ENCODE peak calls at places on chromosomes 5 and 9, in four cellular contexts. One of them, this sample, is unnamed.

GRCh38 chr9:3662671-3663070 is 136.9 kb upstream of the RFX3 start:
- DNase-seq in NCI-H345: no peak
- DNase-seq in stomach: no peak
- DNase-seq in stimulated activated naive CD4-positive, alpha-beta T cell: no peak
- DNase-seq in this sample: no peak

GRCh38 chr9:3989915-3990314 is 310.0 kb downstream of the GLIS3 start:
- DNase-seq in NCI-H345: no peak
- DNase-seq in stomach: no peak
- DNase-seq in stimulated activated naive CD4-positive, alpha-beta T cell: no peak
- DNase-seq in this sample: no peak

GRCh38 chr9:122078557-122078956 is 14.6 kb downstream of the TTLL11 start:
- DNase-seq in NCI-H345: no peak
- DNase-seq in stomach: no peak
- DNase-seq in stimulated activated naive CD4-positive, alpha-beta T cell: no peak
- DNase-seq in this sample: no peak

GRCh38 chr5:633521-633955 is 21.4 kb downstream of the CEP72 start:
- DNase-seq in NCI-H345: no peak
- DNase-seq in stomach: no peak
- DNase-seq in stimulated activated naive CD4-positive, alpha-beta T cell: no peak
- DNase-seq in this sample: no peak

GRCh38 chr5:38847549-38848341 is 1.9 kb downstream of the OSMR start:
- DNase-seq in NCI-H345: no peak
- DNase-seq in stomach: no peak
- DNase-seq in stimulated activated naive CD4-positive, alpha-beta T cell: no peak
- DNase-seq in this sample: no peak

GRCh38 chr9:133773889-133774655 is 35.9 kb upstream of the SARDH start:
- DNase-seq in NCI-H345: no peak
- DNase-seq in stomach: no peak
- DNase-seq in stimulated activated naive CD4-positive, alpha-beta T cell: no peak
- DNase-seq in this sample: no peak

GRCh38 chr5:115166744-115167393 is 2.8 kb downstream of the TRIM36 start:
- DNase-seq in NCI-H345: no peak
- DNase-seq in stomach: no peak
- DNase-seq in stimulated activated naive CD4-positive, alpha-beta T cell: no peak
- DNase-seq in this sample: no peak

GRCh38 chr9:93112864-93113389 is 16.9 kb downstream of the CARD19 start:
- DNase-seq in NCI-H345: no peak
- DNase-seq in stomach: no peak
- DNase-seq in stimulated activated naive CD4-positive, alpha-beta T cell: no peak
- DNase-seq in this sample: no peak

GRCh38 chr5:122607818-122608217 is 167.1 kb upstream of the SNX2 start:
- DNase-seq in NCI-H345: no peak
- DNase-seq in stomach: no peak
- DNase-seq in stimulated activated naive CD4-positive, alpha-beta T cell: no peak
- DNase-seq in this sample: no peak

GRCh38 chr9:121651295-121652036 is at the start of gene DAB2IP:
- DNase-seq in NCI-H345: peak
- DNase-seq in stomach: peak
- DNase-seq in stimulated activated naive CD4-positive, alpha-beta T cell: no peak
- DNase-seq in this sample: peak

GRCh38 chr5:84287964-84288363 is 96.7 kb downstream of the EDIL3 start:
- DNase-seq in NCI-H345: no peak
- DNase-seq in stomach: no peak
- DNase-seq in stimulated activated naive CD4-positive, alpha-beta T cell: no peak
- DNase-seq in this sample: peak

GRCh38 chr5:3564827-3565560 is 30.6 kb upstream of the IRX1 start:
- DNase-seq in NCI-H345: no peak
- DNase-seq in stomach: no peak
- DNase-seq in stimulated activated naive CD4-positive, alpha-beta T cell: no peak
- DNase-seq in this sample: no peak

GRCh38 chr9:99237356-99237755 is 15.3 kb downstream of the SEC61B start:
- DNase-seq in NCI-H345: no peak
- DNase-seq in stomach: no peak
- DNase-seq in stimulated activated naive CD4-positive, alpha-beta T cell: no peak
- DNase-seq in this sample: no peak

GRCh38 chr9:109557481-109557880 is 59.4 kb upstream of the PTPN3 start:
- DNase-seq in NCI-H345: no peak
- DNase-seq in stomach: no peak
- DNase-seq in stimulated activated naive CD4-positive, alpha-beta T cell: no peak
- DNase-seq in this sample: no peak

GRCh38 chr5:11504083-11504785 is 400.0 kb downstream of the CTNND2 start:
- DNase-seq in NCI-H345: no peak
- DNase-seq in stomach: no peak
- DNase-seq in stimulated activated naive CD4-positive, alpha-beta T cell: no peak
- DNase-seq in this sample: no peak

GRCh38 chr9:14945351-14945750 is 35.1 kb upstream of the FREM1 start:
- DNase-seq in NCI-H345: no peak
- DNase-seq in stomach: no peak
- DNase-seq in stimulated activated naive CD4-positive, alpha-beta T cell: no peak
- DNase-seq in this sample: no peak

GRCh38 chr9:128115187-128116103 is 12.1 kb downstream of the PTGES2 start:
- DNase-seq in NCI-H345: no peak
- DNase-seq in stomach: peak
- DNase-seq in stimulated activated naive CD4-positive, alpha-beta T cell: no peak
- DNase-seq in this sample: no peak

GRCh38 chr5:86112249-86112648 is 505.5 kb upstream of the COX7C start:
- DNase-seq in NCI-H345: no peak
- DNase-seq in stomach: no peak
- DNase-seq in stimulated activated naive CD4-positive, alpha-beta T cell: no peak
- DNase-seq in this sample: no peak

GRCh38 chr5:106732624-106733023 is 938.1 kb downstream of the EFNA5 start:
- DNase-seq in NCI-H345: no peak
- DNase-seq in stomach: no peak
- DNase-seq in stimulated activated naive CD4-positive, alpha-beta T cell: no peak
- DNase-seq in this sample: no peak

GRCh38 chr9:107793541-107793940 is 304.0 kb upstream of the KLF4 start:
- DNase-seq in NCI-H345: no peak
- DNase-seq in stomach: no peak
- DNase-seq in stimulated activated naive CD4-positive, alpha-beta T cell: no peak
- DNase-seq in this sample: no peak

GRCh38 chr9:65437724-65438123 is 152.7 kb upstream of the FOXD4L5 start:
- DNase-seq in NCI-H345: no peak
- DNase-seq in stomach: no peak
- DNase-seq in stimulated activated naive CD4-positive, alpha-beta T cell: no peak
- DNase-seq in this sample: no peak

GRCh38 chr5:126680215-126680817 is 79.6 kb downstream of the PHAX start:
- DNase-seq in NCI-H345: no peak
- DNase-seq in stomach: no peak
- DNase-seq in stimulated activated naive CD4-positive, alpha-beta T cell: no peak
- DNase-seq in this sample: peak

GRCh38 chr5:175797521-175798038 is 73.8 kb upstream of the CPLX2 start:
- DNase-seq in NCI-H345: peak
- DNase-seq in stomach: no peak
- DNase-seq in stimulated activated naive CD4-positive, alpha-beta T cell: no peak
- DNase-seq in this sample: peak

GRCh38 chr9:111197251-111197650 is 132.8 kb downstream of the OR2K2 start:
- DNase-seq in NCI-H345: no peak
- DNase-seq in stomach: no peak
- DNase-seq in stimulated activated naive CD4-positive, alpha-beta T cell: no peak
- DNase-seq in this sample: no peak